ENCODE peak calls at places on chromosomes 6 and 20, in seven cellular contexts. M, K, B, C, O, R and J are unnamed samples.

GRCh38 chr20:61054411-61054810 is 197.7 kb upstream of the CDH4 start:
- DNase-seq in M (no peak), K (no peak), B (no peak), C (no peak), O (no peak), R (no peak), J (no peak)

GRCh38 chr20:25000268-25000801 is 7.8 kb upstream of the APMAP start:
- DNase-seq in M (peak; percentile 91), K (no peak), B (peak; percentile 96), C (peak; percentile 25), O (no peak), R (peak; percentile 94), J (peak; percentile 74)

GRCh38 chr6:71289039-71289801 is 609 bp downstream of the OGFRL1 start:
- DNase-seq in M (peak; percentile 65), K (peak; percentile 51), B (no peak), C (no peak), O (peak; percentile 61), R (peak; percentile 31), J (peak; percentile 43)

GRCh38 chr6:48986803-48987202 is 476.2 kb downstream of the MMUT start:
- DNase-seq in M (no peak), K (no peak), B (no peak), C (no peak), O (no peak), R (no peak), J (no peak)

GRCh38 chr6:143157146-143157545 is 96.5 kb downstream of the AIG1 start:
- DNase-seq in M (no peak), K (peak; percentile 11), B (no peak), C (no peak), O (no peak), R (no peak), J (no peak)

GRCh38 chr6:139539852-139540251 is 165.4 kb upstream of the CITED2 start:
- DNase-seq in M (peak; percentile 82), K (peak; percentile 84), B (peak; percentile 50), C (peak; percentile 98), O (peak; percentile 32), R (peak; percentile 73), J (no peak)

GRCh38 chr20:63280929-63281545 is 8.4 kb downstream of the ARFGAP1 start:
- DNase-seq in M (no peak), K (peak; percentile 31), B (no peak), C (no peak), O (peak; percentile 77), R (no peak), J (no peak)

GRCh38 chr6:42417641-42418112 is 34.0 kb downstream of the TRERF1 start:
- DNase-seq in M (no peak), K (no peak), B (no peak), C (no peak), O (no peak), R (no peak), J (no peak)

GRCh38 chr20:16968099-16968498 is 219.9 kb downstream of the OTOR start:
- DNase-seq in M (no peak), K (no peak), B (no peak), C (no peak), O (no peak), R (no peak), J (no peak)

GRCh38 chr6:169854083-169854725 is 102.8 kb downstream of the ERMARD start:
- DNase-seq in M (no peak), K (no peak), B (peak; percentile 19), C (no peak), O (no peak), R (no peak), J (peak; percentile 8)

GRCh38 chr6:149154137-149154900 is 163.2 kb upstream of the TAB2 start:
- DNase-seq in M (no peak), K (no peak), B (no peak), C (no peak), O (no peak), R (no peak), J (no peak)

GRCh38 chr6:79601020-79601609 is 30.0 kb upstream of the SH3BGRL2 start:
- DNase-seq in M (no peak), K (no peak), B (no peak), C (peak; percentile 73), O (no peak), R (no peak), J (no peak)

GRCh38 chr6:127026247-127026646 is 92.2 kb upstream of the RSPO3 start:
- DNase-seq in M (no peak), K (peak; percentile 86), B (no peak), C (no peak), O (peak; percentile 27), R (no peak), J (no peak)

GRCh38 chr6:85250586-85251216 is 199.2 kb upstream of the NT5E start:
- DNase-seq in M (no peak), K (no peak), B (no peak), C (peak; percentile 7), O (no peak), R (no peak), J (no peak)

GRCh38 chr20:47586648-47587306 is 85.1 kb downstream of the NCOA3 start:
- DNase-seq in M (no peak), K (peak; percentile 35), B (no peak), C (peak; percentile 79), O (peak; percentile 66), R (no peak), J (no peak)

GRCh38 chr20:59810376-59811187 is 122.9 kb downstream of the SYCP2 start:
- DNase-seq in M (no peak), K (no peak), B (peak; percentile 22), C (no peak), O (peak; percentile 59), R (no peak), J (peak; percentile 17)

GRCh38 chr6:142441716-142442115 is 139.9 kb downstream of the ADGRG6 start:
- DNase-seq in M (no peak), K (no peak), B (no peak), C (no peak), O (peak; percentile 35), R (no peak), J (no peak)

GRCh38 chr20:40719330-40719729 is 30.3 kb upstream of the MAFB start:
- DNase-seq in M (no peak), K (no peak), B (no peak), C (no peak), O (no peak), R (no peak), J (no peak)

GRCh38 chr6:145811741-145812140 is 2.9 kb downstream of the FBXO30 start:
- DNase-seq in M (no peak), K (no peak), B (no peak), C (no peak), O (no peak), R (no peak), J (no peak)

DNA sequence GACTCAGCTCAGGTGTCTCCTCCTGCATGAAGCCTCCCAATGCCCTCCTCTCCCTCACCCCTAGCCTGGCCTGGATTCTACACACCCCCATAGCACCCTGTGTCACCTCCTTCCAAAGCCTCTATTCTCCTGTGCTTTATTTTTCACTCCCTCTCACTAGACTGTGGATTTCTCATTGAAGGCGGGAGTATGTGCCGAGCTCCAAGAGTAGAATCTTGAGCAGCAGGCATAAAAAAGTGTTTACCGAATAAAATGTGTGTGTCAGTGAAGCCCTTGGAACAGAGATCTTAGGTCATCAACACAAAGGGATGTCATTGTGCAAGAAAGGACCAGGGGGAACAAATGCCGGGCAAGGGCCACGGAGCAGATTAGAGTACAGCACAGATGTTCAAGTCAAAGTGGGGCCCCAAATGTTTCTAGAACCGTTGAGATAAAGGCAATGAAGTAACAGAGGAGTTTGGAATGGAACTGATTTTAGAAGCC is 106.1 kb upstream of the TMEM170B start:
- DNase-seq in M (no peak), K (no peak), B (no peak), C (no peak), O (no peak), R (no peak), J (no peak)
- H3K4me1 ChIP-seq in M (no peaks in the 10 kb centered on the region), K (peaks cover 13% of the 10 kb centered on the region), B (peaks cover 24% of the 10 kb centered on the region), C (peaks cover 26% of the 10 kb centered on the region), O (peaks cover 23% of the 10 kb centered on the region), R (peaks cover 20% of the 10 kb centered on the region), J (peaks cover 41% of the 10 kb centered on the region)

DNA sequence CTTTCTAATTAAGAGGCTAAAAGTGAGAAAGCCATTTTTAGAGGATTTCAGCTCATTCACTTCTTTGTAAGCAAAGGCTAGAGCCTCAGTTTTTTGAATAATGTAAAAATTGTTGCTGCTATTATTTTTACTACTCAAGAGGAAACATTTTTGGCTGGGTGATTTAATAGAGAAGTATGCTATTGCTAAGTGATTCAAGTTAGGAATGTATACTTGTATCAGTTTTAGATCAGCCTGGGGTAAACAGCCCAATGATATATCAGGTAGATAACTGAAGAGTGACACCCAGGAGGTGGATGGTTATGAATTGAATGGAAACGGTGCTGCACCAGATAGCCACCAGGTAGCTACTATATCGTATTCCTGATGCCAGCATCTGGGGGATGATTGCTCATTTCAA is 9.2 kb downstream of the QKI start:
- DNase-seq in M (no peak), K (no peak), B (no peak), C (no peak), O (no peak), R (no peak), J (no peak)
- H3K4me1 ChIP-seq in M (no peaks in the 10 kb centered on the region), K (peaks cover 7% of the 10 kb centered on the region), B (peaks cover 38% of the 10 kb centered on the region), C (peaks cover 6% of the 10 kb centered on the region), O (peaks cover 44% of the 10 kb centered on the region), R (peaks cover 71% of the 10 kb centered on the region), J (peaks cover 50% of the 10 kb centered on the region)

GRCh38 chr6:43753570-43754183 is 16.3 kb upstream of the VEGFA start:
- DNase-seq in M (no peak), K (no peak), B (no peak), C (no peak), O (no peak), R (no peak), J (no peak)

GRCh38 chr6:43749461-43749860 is 20.6 kb upstream of the VEGFA start:
- DNase-seq in M (no peak), K (no peak), B (no peak), C (no peak), O (no peak), R (no peak), J (no peak)

GRCh38 chr6:43747734-43748133 is 22.3 kb upstream of the VEGFA start:
- DNase-seq in M (peak; percentile 10), K (no peak), B (no peak), C (no peak), O (no peak), R (no peak), J (no peak)

GRCh38 chr6:43748765-43749164 is 21.2 kb upstream of the VEGFA start:
- DNase-seq in M (peak; percentile 21), K (no peak), B (no peak), C (no peak), O (no peak), R (no peak), J (no peak)

GRCh38 chr6:43750622-43751021 is 19.4 kb upstream of the VEGFA start:
- DNase-seq in M (no peak), K (no peak), B (no peak), C (no peak), O (no peak), R (no peak), J (no peak)
- H3K4me1 ChIP-seq in M (no peaks in the 10 kb centered on the region), K (no peaks in the 10 kb centered on the region), B (no peaks in the 10 kb centered on the region), C (no peaks in the 10 kb centered on the region), O (no peaks in the 10 kb centered on the region), R (no peaks in the 10 kb centered on the region), J (no peaks in the 10 kb centered on the region)

DNA sequence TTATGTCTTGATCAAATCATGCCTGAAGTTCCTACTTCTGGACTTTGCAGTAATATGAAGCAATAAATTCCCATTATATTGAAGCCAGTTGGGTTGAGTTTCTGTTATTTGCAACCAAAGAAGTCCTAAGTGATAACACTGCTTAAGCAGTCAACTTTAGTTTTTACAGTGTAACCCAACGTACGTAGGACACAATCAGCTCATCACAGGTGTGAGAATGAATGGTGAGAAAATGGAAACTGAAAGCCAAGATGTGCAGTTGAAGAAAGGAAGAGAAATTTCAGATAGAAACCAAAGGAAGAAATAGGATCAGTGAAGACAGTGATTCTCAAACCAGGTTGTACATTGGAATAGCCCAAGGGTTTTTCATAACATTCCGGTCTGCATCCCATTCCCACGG is 211.4 kb upstream of the ZFP64 start:
- DNase-seq in M (no peak), K (no peak), B (no peak), C (no peak), O (no peak), R (no peak), J (no peak)
- H3K4me1 ChIP-seq in M (no peaks in the 10 kb centered on the region), K (no peaks in the 10 kb centered on the region), B (no peaks in the 10 kb centered on the region), C (no peaks in the 10 kb centered on the region), O (no peaks in the 10 kb centered on the region), R (no peaks in the 10 kb centered on the region), J (no peaks in the 10 kb centered on the region)